ENCODE peak calls at places on chromosomes 5 and 9, in five cellular contexts. E is ascending aorta; Y is cardiac muscle cell; Q is A549; X is CD8-positive, alpha-beta memory T cell. T is an unnamed sample.

GRCh38 chr5:173098787-173099186 is 42.6 kb downstream of the CREBRF start:
- DNase-seq in E (no peak), Y (no peak), Q (no peak), X (no peak), T (no peak)

GRCh38 chr5:179608131-179608581 is 15.3 kb downstream of the HNRNPH1 start:
- DNase-seq in E (no peak), Y (no peak), Q (no peak), X (peak; percentile 19), T (peak; percentile 71)

GRCh38 chr9:134379774-134380431 is 53.6 kb downstream of the RXRA start:
- DNase-seq in E (no peak), Y (no peak), Q (peak; percentile 77), X (no peak), T (no peak)

GRCh38 chr9:649128-650074 is 192.1 kb upstream of the DMRT1 start:
- DNase-seq in E (no peak), Y (peak; percentile 11), Q (no peak), X (no peak), T (no peak)

GRCh38 chr9:137186385-137186784 is 2.0 kb downstream of the ANAPC2 start:
- DNase-seq in E (no peak), Y (no peak), Q (no peak), X (no peak), T (no peak)

GRCh38 chr5:64682608-64683007 is 7.7 kb upstream of the SHISAL2B start:
- DNase-seq in E (no peak), Y (no peak), Q (peak; percentile 29), X (no peak), T (no peak)

GRCh38 chr9:33249087-33249657 is 9.2 kb downstream of the SPINK4 start:
- DNase-seq in E (peak; percentile 13), Y (no peak), Q (no peak), X (no peak), T (no peak)

GRCh38 chr5:135478938-135479337 is 26.8 kb upstream of the TIFAB start:
- DNase-seq in E (no peak), Y (no peak), Q (no peak), X (no peak), T (no peak)

GRCh38 chr9:14278291-14278721 is 35.6 kb downstream of the NFIB start:
- DNase-seq in E (no peak), Y (peak; percentile 45), Q (no peak), X (no peak), T (no peak)

GRCh38 chr9:97666907-97667686 is 30.0 kb downstream of the XPA start:
- DNase-seq in E (no peak), Y (no peak), Q (no peak), X (no peak), T (no peak)

GRCh38 chr9:101388507-101388993 is 3.7 kb upstream of the BAAT start:
- DNase-seq in E (no peak), Y (no peak), Q (peak; percentile 68), X (no peak), T (no peak)

GRCh38 chr5:116661419-116661818 is 86.8 kb upstream of the SEMA6A start:
- DNase-seq in E (no peak), Y (no peak), Q (no peak), X (no peak), T (no peak)

DNA sequence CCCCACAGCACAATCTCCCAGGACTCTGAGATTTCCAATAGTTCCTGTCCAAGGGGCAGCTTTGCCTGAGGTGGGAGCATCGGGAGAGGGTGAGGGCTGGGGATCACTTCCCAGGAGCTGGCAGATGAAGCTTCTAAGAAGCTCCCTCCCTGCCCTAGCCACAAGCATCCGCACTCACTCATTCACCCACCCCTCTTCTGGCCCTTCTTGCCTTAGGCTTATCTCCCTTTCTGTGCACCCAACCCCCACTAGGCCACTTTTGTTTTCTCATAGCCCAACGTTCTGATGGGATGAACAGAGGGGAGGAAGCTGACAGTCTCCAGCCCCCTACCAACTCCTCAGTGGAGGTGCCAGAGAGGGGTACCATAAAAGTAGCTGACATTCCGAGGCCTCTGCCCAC is 3.7 kb upstream of the PCDH1 start:
- DNase-seq in E (peak; percentile 43), Y (no peak), Q (no peak), X (no peak), T (no peak)
- H3K4me1 ChIP-seq in E (peaks cover 10% of the 10 kb centered on the region), Y (peaks cover 2% of the 10 kb centered on the region), Q (peaks cover 15% of the 10 kb centered on the region), X (peaks cover 18% of the 10 kb centered on the region), T (peaks cover 38% of the 10 kb centered on the region)

DNA sequence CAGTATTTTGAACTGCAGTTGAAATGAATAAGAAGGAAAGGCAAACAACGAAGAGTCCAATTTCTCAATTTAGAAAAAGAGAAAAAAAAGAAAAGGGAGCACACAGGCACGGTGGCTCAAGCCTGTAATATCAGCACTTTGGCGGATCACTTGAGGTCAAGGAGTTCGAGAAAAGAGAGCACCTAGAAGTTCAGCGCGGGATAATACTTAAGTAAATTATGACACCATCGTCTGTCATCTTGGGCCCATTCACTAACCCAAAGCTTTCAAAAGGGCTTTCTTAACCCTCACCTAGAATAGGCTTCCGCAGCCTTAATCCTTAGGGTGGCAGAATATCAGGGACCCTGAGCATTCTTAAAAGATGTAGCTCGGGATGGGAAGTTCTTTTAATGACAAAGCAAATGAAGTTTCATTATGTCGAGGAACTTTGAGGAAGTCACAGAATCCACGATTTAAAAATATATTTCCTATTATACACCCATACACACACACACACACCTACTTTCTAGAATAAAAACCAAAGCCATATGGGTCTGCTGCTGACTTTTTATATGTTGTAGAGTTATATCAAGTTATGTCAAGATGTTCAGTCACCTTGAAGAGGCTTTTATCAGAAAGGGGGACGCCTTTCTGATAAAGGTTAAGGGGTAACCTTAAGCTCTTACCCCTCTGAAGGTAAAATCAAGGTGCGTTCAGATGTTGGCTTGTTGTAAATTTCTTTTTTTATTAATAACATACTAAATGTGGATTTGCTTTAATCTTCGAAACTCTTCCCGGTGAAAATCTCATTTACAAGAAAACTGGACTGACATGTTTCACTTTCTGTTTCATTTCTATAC is 602 bp upstream of the CD274 start:
- DNase-seq in E (no peak), Y (no peak), Q (peak; percentile 23), X (no peak), T (no peak)
- H3K4me1 ChIP-seq in E (peaks cover 3% of the 10 kb centered on the region), Y (no peaks in the 10 kb centered on the region), Q (peaks cover 46% of the 10 kb centered on the region), X (peaks cover 42% of the 10 kb centered on the region), T (peaks cover 23% of the 10 kb centered on the region)

DNA sequence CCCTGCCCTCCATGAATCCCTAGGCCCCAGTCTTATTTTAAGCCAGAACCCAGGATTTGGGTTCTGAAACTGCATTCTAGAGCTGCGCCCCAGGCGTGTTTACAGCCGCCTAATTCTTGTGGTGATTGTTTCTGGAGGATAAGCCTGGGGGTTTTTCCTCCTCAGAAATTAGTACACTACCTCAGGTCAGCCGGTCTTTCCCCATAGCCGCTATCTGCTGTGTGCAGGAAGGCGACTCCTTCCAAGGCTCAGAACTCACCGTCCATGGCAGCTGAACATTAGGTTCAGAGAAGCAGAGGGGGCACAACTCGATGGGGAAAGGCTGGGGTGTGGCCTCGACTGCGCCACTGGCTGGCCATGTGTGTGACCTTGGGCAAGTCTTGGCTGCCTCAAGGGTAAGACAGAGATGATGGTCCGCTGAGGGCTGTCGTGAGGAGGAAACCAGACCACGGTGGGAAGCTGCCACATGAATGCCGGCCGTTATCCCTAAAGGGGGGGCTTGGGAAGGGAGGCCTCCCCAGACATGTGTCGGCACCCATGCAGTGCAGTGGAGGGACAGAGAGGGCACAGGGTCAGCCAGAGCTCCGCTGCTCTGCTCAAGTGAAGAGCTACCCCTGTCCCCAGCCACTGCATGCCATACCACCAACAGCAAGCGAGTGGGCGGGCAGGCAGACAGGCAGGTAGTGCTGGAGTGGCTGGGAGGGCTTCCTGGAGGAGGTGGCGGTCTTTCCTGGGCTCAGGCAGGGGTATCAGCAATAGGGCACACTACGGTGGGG is 28.9 kb downstream of the SHB start:
- DNase-seq in E (no peak), Y (no peak), Q (no peak), X (no peak), T (no peak)
- H3K4me1 ChIP-seq in E (peaks cover 5% of the 10 kb centered on the region), Y (peaks cover 47% of the 10 kb centered on the region), Q (peaks cover 91% of the 10 kb centered on the region), X (no peaks in the 10 kb centered on the region), T (peaks cover 81% of the 10 kb centered on the region)

GRCh38 chr5:30839956-30840355 is 353.5 kb upstream of the CDH6 start:
- DNase-seq in E (no peak), Y (no peak), Q (no peak), X (no peak), T (no peak)
- H3K4me1 ChIP-seq in E (no peaks in the 10 kb centered on the region), Y (peaks cover 21% of the 10 kb centered on the region), Q (no peaks in the 10 kb centered on the region), X (no peaks in the 10 kb centered on the region), T (no peaks in the 10 kb centered on the region)

GRCh38 chr9:93893899-93894690 is 61.1 kb downstream of the BARX1 start:
- DNase-seq in E (peak; percentile 56), Y (no peak), Q (no peak), X (no peak), T (peak; percentile 45)
- H3K4me1 ChIP-seq in E (no peaks in the 10 kb centered on the region), Y (no peaks in the 10 kb centered on the region), Q (no peaks in the 10 kb centered on the region), X (peaks cover 24% of the 10 kb centered on the region), T (no peaks in the 10 kb centered on the region)